ENCODE peak calls at places on chromosome 7, in seven cellular contexts. One of them, this sample, is unnamed.

GRCh38 chr7:100632951-100633717 is 8.2 kb downstream of the TFR2 start:
- DNase-seq in esophagus squamous epithelium: no peak
- DNase-seq in ovary: no peak
- DNase-seq in suprapubic skin: no peak
- DNase-seq in GM12891: no peak
- DNase-seq in esophagus muscularis mucosa: no peak
- DNase-seq in adrenal gland: peak; percentile 61
- DNase-seq in this sample: no peak

GRCh38 chr7:157693521-157694388 is 357.0 kb downstream of the DNAJB6 start:
- DNase-seq in esophagus squamous epithelium: no peak
- DNase-seq in ovary: no peak
- DNase-seq in suprapubic skin: no peak
- DNase-seq in GM12891: no peak
- DNase-seq in esophagus muscularis mucosa: no peak
- DNase-seq in adrenal gland: no peak
- DNase-seq in this sample: no peak

GRCh38 chr7:119925890-119926289 is 347.1 kb upstream of the KCND2 start:
- DNase-seq in esophagus squamous epithelium: no peak
- DNase-seq in ovary: no peak
- DNase-seq in suprapubic skin: no peak
- DNase-seq in GM12891: no peak
- DNase-seq in esophagus muscularis mucosa: no peak
- DNase-seq in adrenal gland: no peak
- DNase-seq in this sample: no peak

GRCh38 chr7:93055543-93056107 is 62.2 kb downstream of the SAMD9 start:
- DNase-seq in esophagus squamous epithelium: no peak
- DNase-seq in ovary: no peak
- DNase-seq in suprapubic skin: no peak
- DNase-seq in GM12891: peak; percentile 28
- DNase-seq in esophagus muscularis mucosa: no peak
- DNase-seq in adrenal gland: no peak
- DNase-seq in this sample: peak; percentile 8

GRCh38 chr7:90540406-90540805 is 55.7 kb upstream of the CDK14 start:
- DNase-seq in esophagus squamous epithelium: no peak
- DNase-seq in ovary: no peak
- DNase-seq in suprapubic skin: no peak
- DNase-seq in GM12891: no peak
- DNase-seq in esophagus muscularis mucosa: no peak
- DNase-seq in adrenal gland: no peak
- DNase-seq in this sample: no peak

GRCh38 chr7:151540146-151540545 is 20.5 kb upstream of the RHEB start:
- DNase-seq in esophagus squamous epithelium: no peak
- DNase-seq in ovary: no peak
- DNase-seq in suprapubic skin: no peak
- DNase-seq in GM12891: no peak
- DNase-seq in esophagus muscularis mucosa: no peak
- DNase-seq in adrenal gland: no peak
- DNase-seq in this sample: no peak

GRCh38 chr7:140212100-140212881 is 35.5 kb upstream of the KDM7A start:
- DNase-seq in esophagus squamous epithelium: no peak
- DNase-seq in ovary: no peak
- DNase-seq in suprapubic skin: no peak
- DNase-seq in GM12891: peak; percentile 41
- DNase-seq in esophagus muscularis mucosa: no peak
- DNase-seq in adrenal gland: no peak
- DNase-seq in this sample: no peak

GRCh38 chr7:79078273-79078672 is 375.2 kb downstream of the MAGI2 start:
- DNase-seq in esophagus squamous epithelium: no peak
- DNase-seq in ovary: no peak
- DNase-seq in suprapubic skin: no peak
- DNase-seq in GM12891: no peak
- DNase-seq in esophagus muscularis mucosa: no peak
- DNase-seq in adrenal gland: no peak
- DNase-seq in this sample: no peak

GRCh38 chr7:103299660-103300059 is 2.4 kb downstream of the PMPCB start:
- DNase-seq in esophagus squamous epithelium: no peak
- DNase-seq in ovary: no peak
- DNase-seq in suprapubic skin: no peak
- DNase-seq in GM12891: no peak
- DNase-seq in esophagus muscularis mucosa: no peak
- DNase-seq in adrenal gland: no peak
- DNase-seq in this sample: no peak

GRCh38 chr7:103297837-103298179 is 573 bp downstream of the PMPCB start:
- DNase-seq in esophagus squamous epithelium: no peak
- DNase-seq in ovary: no peak
- DNase-seq in suprapubic skin: no peak
- DNase-seq in GM12891: no peak
- DNase-seq in esophagus muscularis mucosa: no peak
- DNase-seq in adrenal gland: no peak
- DNase-seq in this sample: no peak

GRCh38 chr7:103293526-103293925 is 3.7 kb upstream of the PMPCB start:
- DNase-seq in esophagus squamous epithelium: no peak
- DNase-seq in ovary: no peak
- DNase-seq in suprapubic skin: no peak
- DNase-seq in GM12891: no peak
- DNase-seq in esophagus muscularis mucosa: no peak
- DNase-seq in adrenal gland: no peak
- DNase-seq in this sample: no peak

DNA sequence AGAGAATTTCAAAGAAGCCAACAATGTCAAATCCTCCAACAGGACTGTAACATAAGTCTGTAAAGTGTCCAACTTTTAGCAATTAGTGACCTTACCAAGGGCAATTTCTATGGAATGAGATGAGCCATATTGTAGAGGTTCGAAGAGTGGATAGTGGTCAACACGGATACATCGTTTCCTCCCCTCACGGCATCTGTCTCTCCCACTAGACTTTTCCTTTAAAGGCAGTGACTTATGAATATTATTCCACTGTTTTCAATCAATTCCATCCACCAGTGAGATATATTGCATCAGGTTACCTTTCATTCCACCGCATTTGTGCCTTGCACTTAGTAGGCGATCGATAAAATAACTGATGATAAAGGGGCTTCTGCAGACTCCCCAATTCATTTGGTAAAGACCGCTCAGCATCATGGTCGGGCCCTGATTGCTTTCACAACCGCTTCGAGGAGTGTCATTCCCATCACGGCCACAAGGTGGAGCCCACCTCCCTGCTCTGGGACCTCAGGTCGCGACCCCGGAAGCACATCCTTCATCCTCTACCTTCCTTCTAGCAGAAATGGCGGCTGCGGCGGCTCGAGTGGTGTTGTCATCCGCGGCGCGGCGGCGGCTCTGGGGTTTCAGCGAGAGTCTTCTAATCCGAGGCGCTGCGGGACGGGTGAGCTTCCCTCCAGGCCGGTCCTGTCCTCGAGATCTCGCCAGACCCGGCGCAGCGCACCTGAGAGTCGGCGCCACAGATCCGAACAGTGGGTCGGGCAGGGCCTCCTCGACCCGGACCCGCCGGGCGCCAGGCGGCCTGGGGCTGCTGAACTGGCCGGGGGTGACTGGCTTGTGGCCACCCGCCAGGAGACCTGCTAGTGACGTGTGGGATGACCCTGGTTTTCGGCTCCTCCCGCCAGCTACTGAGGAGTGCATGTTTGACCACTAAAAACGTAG is at the start of gene PMPCB:
- DNase-seq in esophagus squamous epithelium: peak; percentile 77
- DNase-seq in ovary: peak; percentile 93
- DNase-seq in suprapubic skin: peak; percentile 98
- DNase-seq in GM12891: peak; percentile 76
- DNase-seq in esophagus muscularis mucosa: peak; percentile 99
- DNase-seq in adrenal gland: peak; percentile 96
- DNase-seq in this sample: peak; percentile 72
- TF ChIP-seq POLR2A in esophagus squamous epithelium: no peak
- TF ChIP-seq POLR2A in ovary: peak; percentile 41
- TF ChIP-seq POLR2A in suprapubic skin: no peak
- TF ChIP-seq POLR2A in GM12891: peak; percentile 64
- TF ChIP-seq POLR2A in esophagus muscularis mucosa: no peak
- TF ChIP-seq POLR2A in adrenal gland: peak; percentile 73
- TF ChIP-seq POLR2A in this sample: peak; percentile 80

GRCh38 chr7:77202544-77202976 is 2.9 kb upstream of the FGL2 start:
- DNase-seq in esophagus squamous epithelium: no peak
- DNase-seq in ovary: no peak
- DNase-seq in suprapubic skin: no peak
- DNase-seq in GM12891: no peak
- DNase-seq in esophagus muscularis mucosa: no peak
- DNase-seq in adrenal gland: no peak
- DNase-seq in this sample: no peak

GRCh38 chr7:77197135-77197534 is 2.5 kb downstream of the FGL2 start:
- DNase-seq in esophagus squamous epithelium: no peak
- DNase-seq in ovary: no peak
- DNase-seq in suprapubic skin: no peak
- DNase-seq in GM12891: no peak
- DNase-seq in esophagus muscularis mucosa: no peak
- DNase-seq in adrenal gland: no peak
- DNase-seq in this sample: no peak

GRCh38 chr7:77200542-77200941 is 923 bp upstream of the FGL2 start:
- DNase-seq in esophagus squamous epithelium: no peak
- DNase-seq in ovary: no peak
- DNase-seq in suprapubic skin: no peak
- DNase-seq in GM12891: no peak
- DNase-seq in esophagus muscularis mucosa: no peak
- DNase-seq in adrenal gland: no peak
- DNase-seq in this sample: no peak

DNA sequence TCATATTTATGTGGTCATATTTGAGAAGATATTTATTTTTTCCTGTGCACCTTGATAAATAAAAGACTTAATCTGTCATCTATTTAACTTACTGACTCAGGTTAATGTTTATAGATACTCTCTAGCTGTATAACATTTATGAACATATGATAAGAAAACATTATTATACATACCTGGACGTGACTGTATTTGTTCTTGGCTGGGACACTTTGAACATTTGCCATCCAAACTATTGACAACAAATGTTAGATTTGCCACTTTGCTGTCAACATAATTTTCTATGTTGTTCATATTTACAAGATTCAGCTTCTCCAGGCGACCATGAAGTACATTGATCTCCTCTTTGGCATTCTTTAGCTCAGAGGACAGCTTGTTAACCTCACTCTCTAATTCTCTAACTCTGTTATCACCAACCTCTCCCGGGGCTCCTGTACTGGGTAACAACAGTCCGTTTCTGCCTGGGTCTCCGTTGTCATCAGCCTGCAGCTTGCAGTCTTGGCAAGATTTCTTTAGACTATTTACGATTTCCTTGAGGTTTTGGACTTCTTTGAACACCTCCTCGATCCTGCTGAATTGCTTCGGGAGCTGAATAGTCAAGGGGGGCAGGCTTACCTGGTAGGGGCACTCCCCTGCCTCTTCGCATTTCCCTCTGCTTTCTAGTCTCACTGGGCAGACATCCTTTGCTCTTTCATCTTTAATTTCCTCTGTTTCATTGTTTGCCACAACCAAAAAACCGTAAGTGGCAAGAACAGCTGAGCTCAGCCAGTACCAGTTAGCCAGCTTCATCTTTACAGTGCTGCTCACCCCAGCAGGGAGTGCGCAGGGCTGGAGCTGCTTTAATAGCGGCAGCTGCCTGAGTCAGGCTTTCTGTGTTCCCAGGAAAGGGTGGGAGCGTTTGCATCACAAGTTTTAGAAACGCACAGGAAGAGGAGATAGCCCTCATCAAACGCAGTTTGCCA is at the start of gene FGL2:
- DNase-seq in esophagus squamous epithelium: no peak
- DNase-seq in ovary: peak; percentile 34
- DNase-seq in suprapubic skin: peak; percentile 85
- DNase-seq in GM12891: no peak
- DNase-seq in esophagus muscularis mucosa: no peak
- DNase-seq in adrenal gland: peak; percentile 46
- DNase-seq in this sample: no peak
- TF ChIP-seq POLR2A in esophagus squamous epithelium: peak; percentile 48
- TF ChIP-seq POLR2A in ovary: no peak
- TF ChIP-seq POLR2A in suprapubic skin: no peak
- TF ChIP-seq POLR2A in GM12891: no peak
- TF ChIP-seq POLR2A in esophagus muscularis mucosa: no peak
- TF ChIP-seq POLR2A in adrenal gland: peak; percentile 46
- TF ChIP-seq POLR2A in this sample: no peak

GRCh38 chr7:71131256-71131752 is 640 bp upstream of the GALNT17 start:
- DNase-seq in esophagus squamous epithelium: no peak
- DNase-seq in ovary: peak; percentile 86
- DNase-seq in suprapubic skin: no peak
- DNase-seq in GM12891: no peak
- DNase-seq in esophagus muscularis mucosa: no peak
- DNase-seq in adrenal gland: peak; percentile 38
- DNase-seq in this sample: no peak
- TF ChIP-seq POLR2A in esophagus squamous epithelium: no peak
- TF ChIP-seq POLR2A in ovary: peak; percentile 33
- TF ChIP-seq POLR2A in suprapubic skin: no peak
- TF ChIP-seq POLR2A in GM12891: no peak
- TF ChIP-seq POLR2A in esophagus muscularis mucosa: no peak
- TF ChIP-seq POLR2A in adrenal gland: peak; percentile 12
- TF ChIP-seq POLR2A in this sample: no peak

GRCh38 chr7:107836237-107837144 is 33.5 kb upstream of the SLC26A3 start:
- DNase-seq in esophagus squamous epithelium: no peak
- DNase-seq in ovary: no peak
- DNase-seq in suprapubic skin: no peak
- DNase-seq in GM12891: no peak
- DNase-seq in esophagus muscularis mucosa: no peak
- DNase-seq in adrenal gland: peak; percentile 16
- DNase-seq in this sample: no peak
- TF ChIP-seq POLR2A in esophagus squamous epithelium: no peak
- TF ChIP-seq POLR2A in ovary: no peak
- TF ChIP-seq POLR2A in suprapubic skin: no peak
- TF ChIP-seq POLR2A in GM12891: no peak
- TF ChIP-seq POLR2A in esophagus muscularis mucosa: no peak
- TF ChIP-seq POLR2A in adrenal gland: no peak
- TF ChIP-seq POLR2A in this sample: no peak

GRCh38 chr7:2232766-2233520 is at the start of gene MAD1L1:
- DNase-seq in esophagus squamous epithelium: peak; percentile 39
- DNase-seq in ovary: peak; percentile 87
- DNase-seq in suprapubic skin: peak; percentile 92
- DNase-seq in GM12891: peak; percentile 95
- DNase-seq in esophagus muscularis mucosa: peak; percentile 96
- DNase-seq in adrenal gland: peak; percentile 90
- DNase-seq in this sample: peak; percentile 100
- TF ChIP-seq POLR2A in esophagus squamous epithelium: no peak
- TF ChIP-seq POLR2A in ovary: no peak
- TF ChIP-seq POLR2A in suprapubic skin: no peak
- TF ChIP-seq POLR2A in GM12891: peak; percentile 50
- TF ChIP-seq POLR2A in esophagus muscularis mucosa: no peak
- TF ChIP-seq POLR2A in adrenal gland: peak; percentile 43
- TF ChIP-seq POLR2A in this sample: peak; percentile 96

GRCh38 chr7:84675633-84676034 is 481.0 kb upstream of the SEMA3A start:
- DNase-seq in esophagus squamous epithelium: no peak
- DNase-seq in ovary: no peak
- DNase-seq in suprapubic skin: no peak
- DNase-seq in GM12891: no peak
- DNase-seq in esophagus muscularis mucosa: no peak
- DNase-seq in adrenal gland: no peak
- DNase-seq in this sample: no peak
- TF ChIP-seq POLR2A in esophagus squamous epithelium: no peak
- TF ChIP-seq POLR2A in ovary: no peak
- TF ChIP-seq POLR2A in suprapubic skin: no peak
- TF ChIP-seq POLR2A in GM12891: no peak
- TF ChIP-seq POLR2A in esophagus muscularis mucosa: no peak
- TF ChIP-seq POLR2A in adrenal gland: no peak
- TF ChIP-seq POLR2A in this sample: no peak

This sample was measured in H54.